ENCODE peak calls at places on chromosomes 13 and 19, in eight cellular contexts. C, R, E, M, W, G, O and V are unnamed samples.

GRCh38 chr13:44899967-44900366 is 89.3 kb downstream of the NUFIP1 start:
- DNase-seq in C (no peak), R (no peak), E (no peak), M (no peak), W (no peak), G (no peak), O (no peak), V (no peak)

GRCh38 chr13:30453727-30454126 is 12.0 kb downstream of the HMGB1 start:
- DNase-seq in C (no peak), R (no peak), E (no peak), M (no peak), W (no peak), G (no peak), O (no peak), V (peak; percentile 42)

GRCh38 chr19:42282036-42282762 is 13.1 kb downstream of the CIC start:
- DNase-seq in C (no peak), R (no peak), E (no peak), M (no peak), W (no peak), G (peak; percentile 65), O (no peak), V (peak; percentile 50)

GRCh38 chr13:110711778-110712070 is 1.8 kb upstream of the ING1 start:
- DNase-seq in C (no peak), R (no peak), E (no peak), M (peak; percentile 44), W (peak; percentile 21), G (no peak), O (no peak), V (no peak)

GRCh38 chr13:91400094-91400462 is 1.7 kb downstream of the GPC5 start:
- DNase-seq in C (no peak), R (no peak), E (no peak), M (no peak), W (no peak), G (no peak), O (no peak), V (no peak)

GRCh38 chr13:46202956-46203355 is 8.8 kb upstream of the LRRC63 start:
- DNase-seq in C (no peak), R (no peak), E (no peak), M (no peak), W (no peak), G (no peak), O (no peak), V (peak; percentile 12)

GRCh38 chr19:31955884-31956283 is 389.5 kb upstream of the ZNF507 start:
- DNase-seq in C (no peak), R (no peak), E (no peak), M (no peak), W (no peak), G (no peak), O (no peak), V (no peak)

GRCh38 chr19:19597809-19598306 is 20.6 kb downstream of the PBX4 start:
- DNase-seq in C (no peak), R (no peak), E (no peak), M (no peak), W (peak; percentile 5), G (no peak), O (no peak), V (no peak)

GRCh38 chr19:43489310-43489709 is 15.2 kb downstream of the PHLDB3 start:
- DNase-seq in C (no peak), R (no peak), E (no peak), M (no peak), W (no peak), G (no peak), O (no peak), V (no peak)

GRCh38 chr13:112737329-112737728 is 47.5 kb downstream of the ATP11A start:
- DNase-seq in C (no peak), R (no peak), E (no peak), M (no peak), W (no peak), G (no peak), O (no peak), V (no peak)

GRCh38 chr19:13156968-13157882 is 7.0 kb downstream of the IER2 start:
- DNase-seq in C (no peak), R (no peak), E (no peak), M (no peak), W (peak; percentile 28), G (no peak), O (no peak), V (no peak)

GRCh38 chr19:13401388-13401787 is 104.9 kb downstream of the CACNA1A start:
- DNase-seq in C (no peak), R (no peak), E (no peak), M (no peak), W (peak; percentile 52), G (no peak), O (no peak), V (peak; percentile 79)

GRCh38 chr13:52983836-52984235 is 44.8 kb upstream of the OLFM4 start:
- DNase-seq in C (no peak), R (no peak), E (no peak), M (no peak), W (no peak), G (no peak), O (no peak), V (no peak)

GRCh38 chr19:44800461-44800860 is 8.4 kb upstream of the BCAM start:
- DNase-seq in C (peak; percentile 41), R (peak; percentile 44), E (peak; percentile 90), M (peak; percentile 85), W (peak; percentile 81), G (peak; percentile 92), O (peak; percentile 89), V (peak; percentile 70)

GRCh38 chr19:41795031-41795461 is 1.3 kb upstream of the CEACAM3 start:
- DNase-seq in C (no peak), R (no peak), E (no peak), M (peak; percentile 77), W (peak; percentile 43), G (no peak), O (peak; percentile 51), V (peak; percentile 38)

GRCh38 chr19:16380314-16380695 is 55.7 kb downstream of the KLF2 start:
- DNase-seq in C (no peak), R (no peak), E (no peak), M (no peak), W (no peak), G (peak; percentile 32), O (no peak), V (no peak)

GRCh38 chr13:99973163-99973785 is 1.7 kb upstream of the ZIC5 start:
- DNase-seq in C (no peak), R (no peak), E (no peak), M (no peak), W (no peak), G (no peak), O (no peak), V (no peak)

GRCh38 chr13:40666058-40666904 is at the start of gene FOXO1:
- DNase-seq in C (peak; percentile 65), R (peak; percentile 45), E (peak; percentile 93), M (peak; percentile 88), W (peak; percentile 95), G (peak; percentile 95), O (peak; percentile 89), V (peak; percentile 78)

GRCh38 chr13:94217370-94217769 is 262.1 kb downstream of the DCT start:
- DNase-seq in C (no peak), R (no peak), E (no peak), M (no peak), W (no peak), G (no peak), O (no peak), V (peak; percentile 19)

GRCh38 chr13:112972867-112973576 is 4.0 kb downstream of the MCF2L start:
- DNase-seq in C (no peak), R (no peak), E (no peak), M (no peak), W (no peak), G (peak; percentile 50), O (peak; percentile 26), V (no peak)

GRCh38 chr13:40874138-40874776 is 84.8 kb downstream of the SLC25A15 start:
- DNase-seq in C (no peak), R (no peak), E (no peak), M (no peak), W (peak; percentile 5), G (no peak), O (no peak), V (peak; percentile 5)

GRCh38 chr19:18915639-18916038 is 3.5 kb downstream of the COPE start:
- DNase-seq in C (no peak), R (no peak), E (no peak), M (peak; percentile 51), W (peak; percentile 56), G (peak; percentile 71), O (no peak), V (peak; percentile 54)

GRCh38 chr13:26601669-26602068 is 44.2 kb downstream of the WASF3 start:
- DNase-seq in C (no peak), R (no peak), E (no peak), M (no peak), W (peak; percentile 38), G (no peak), O (no peak), V (peak; percentile 64)

GRCh38 chr19:35736913-35737886 is 5.1 kb downstream of the IGFLR1 start:
- DNase-seq in C (no peak), R (no peak), E (no peak), M (no peak), W (no peak), G (no peak), O (no peak), V (no peak)
- TF ChIP-seq CTCF in C (no peak), R (peak; percentile 9), E (no peak), M (no peak), W (peak; percentile 19), G (no peak), O (no peak), V (no peak)

DNA sequence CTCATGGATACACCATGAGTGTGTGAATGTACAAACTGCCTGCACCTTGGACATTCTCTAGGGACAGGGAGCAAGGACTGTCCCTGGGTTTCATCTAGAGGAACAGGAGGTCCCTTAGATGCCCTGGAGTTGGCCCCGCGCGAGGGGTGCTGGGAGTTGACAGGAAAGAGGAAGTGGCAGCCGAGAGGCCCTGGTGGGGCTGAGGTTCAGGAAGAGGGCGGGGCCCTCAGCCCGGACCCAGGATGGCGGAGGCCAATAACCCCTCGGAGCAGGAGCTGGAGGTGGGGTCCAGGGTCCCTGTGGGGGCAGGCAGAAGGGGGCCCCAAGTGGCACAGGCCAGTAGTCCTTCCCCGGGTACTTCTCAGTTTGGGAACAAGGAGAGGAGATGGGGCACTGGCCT is 6.9 kb downstream of the PKN1 start:
- DNase-seq in C (peak; percentile 55), R (no peak), E (peak; percentile 80), M (peak; percentile 71), W (peak; percentile 23), G (peak; percentile 83), O (peak; percentile 25), V (no peak)
- H3K4me3 ChIP-seq in C (peak overlapping the region; percentile 20), R (no peak overlapping the region), E (peak overlapping the region; percentile 40), M (peak overlapping the region; percentile 19), W (no peak overlapping the region), G (peak overlapping the region; percentile 32), O (no peak overlapping the region), V (no peak overlapping the region)

DNA sequence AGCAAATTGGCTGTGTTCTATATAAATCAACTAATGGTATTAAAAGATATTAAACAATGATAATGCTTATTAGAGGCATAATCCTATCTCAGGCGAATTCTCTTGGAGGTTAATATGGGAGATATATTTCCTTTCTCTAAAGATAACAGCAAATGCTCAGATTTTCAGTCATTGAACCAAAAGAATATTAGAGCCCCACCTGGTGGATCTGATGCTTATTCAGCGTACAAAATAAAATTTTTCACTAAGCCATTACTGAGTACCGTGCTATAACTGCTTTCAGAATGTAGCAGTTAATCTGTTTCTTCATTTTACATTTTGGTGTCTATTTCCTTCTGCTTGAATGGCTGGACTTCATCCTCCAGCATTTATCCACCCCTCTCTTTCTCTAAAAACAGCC is 143.3 kb upstream of the IPO5 start:
- DNase-seq in C (no peak), R (no peak), E (no peak), M (no peak), W (peak; percentile 57), G (no peak), O (no peak), V (peak; percentile 43)
- TF ChIP-seq CTCF in C (no peak), R (peak; percentile 42), E (peak; percentile 47), M (no peak), W (peak; percentile 50), G (peak; percentile 22), O (peak; percentile 48), V (peak; percentile 62)

GRCh38 chr19:52336117-52336811 is at the start of gene ZNF610:
- DNase-seq in C (peak; percentile 46), R (peak; percentile 44), E (peak; percentile 94), M (peak; percentile 92), W (peak; percentile 89), G (peak; percentile 92), O (peak; percentile 92), V (peak; percentile 75)
- H3K4me3 ChIP-seq in C (peak within 1 kb of the TSS; percentile 67), R (peak within 1 kb of the TSS; percentile 87), E (peak within 1 kb of the TSS; percentile 99), M (peak within 1 kb of the TSS; percentile 70), W (peak within 1 kb of the TSS; percentile 82), G (peak within 1 kb of the TSS; percentile 77), O (peak within 1 kb of the TSS; percentile 64), V (peak within 1 kb of the TSS; percentile 81)